ENCODE peak calls at places on chromosomes 2 and 18, in seven cellular contexts. X, V, D, J, Z, F and U are unnamed samples.

GRCh38 chr2:160967523-160967922 is 192.7 kb upstream of the TANK start:
- DNase-seq in Z (no peak), J (no peak), X (no peak), D (no peak), F (no peak), V (no peak), U (no peak)

GRCh38 chr2:109268916-109269315 is 139.9 kb downstream of the SH3RF3 start:
- DNase-seq in Z (no peak), X (no peak), F (no peak), D (no peak), J (no peak), V (no peak), U (no peak)

GRCh38 chr18:7575465-7576026 is 8.4 kb downstream of the PTPRM start:
- DNase-seq in Z (no peak), F (no peak), V (no peak), X (no peak), D (no peak), J (no peak), U (no peak)

GRCh38 chr2:118430510-118431187 is 342.4 kb downstream of the INSIG2 start:
- DNase-seq in J (no peak), D (no peak), F (no peak), X (no peak), Z (no peak), V (no peak), U (no peak)

GRCh38 chr18:43620936-43621335 is 343.6 kb upstream of the SYT4 start:
- DNase-seq in X (no peak), V (no peak), Z (no peak), D (no peak), J (no peak), F (no peak), U (no peak)

GRCh38 chr18:73805991-73806390 is 341.6 kb downstream of the FBXO15 start:
- DNase-seq in D (no peak), F (no peak), J (no peak), Z (no peak), V (no peak), X (no peak), U (no peak)

GRCh38 chr2:238039151-238039550 is 21.6 kb upstream of the SCLY start:
- DNase-seq in X (no peak), V (no peak), J (no peak), Z (no peak), F (no peak), D (no peak), U (no peak)

GRCh38 chr18:24600076-24600654 is 139.7 kb downstream of the HRH4 start:
- DNase-seq in Z (no peak), J (peak; percentile 20), F (no peak), V (no peak), D (peak; percentile 21), X (no peak), U (peak; percentile 37)

GRCh38 chr2:238425979-238426567 is 654 bp upstream of the ASB1 start:
- DNase-seq in J (no peak), D (no peak), Z (no peak), V (no peak), F (no peak), X (no peak), U (no peak)

GRCh38 chr2:199923924-199924323 is 12.8 kb downstream of the C2orf69 start:
- DNase-seq in Z (no peak), J (no peak), F (no peak), V (no peak), X (no peak), D (no peak), U (no peak)

GRCh38 chr18:63868546-63868945 is 19.0 kb upstream of the SERPINB2 start:
- DNase-seq in X (no peak), V (no peak), Z (no peak), D (no peak), J (no peak), F (no peak), U (no peak)

GRCh38 chr2:51597086-51597485 is 565.2 kb upstream of the NRXN1 start:
- DNase-seq in D (no peak), Z (no peak), J (no peak), F (no peak), V (no peak), X (no peak), U (no peak)

GRCh38 chr2:120110507-120110906 is 97.6 kb downstream of the EPB41L5 start:
- DNase-seq in J (no peak), V (no peak), Z (no peak), D (no peak), F (peak; percentile 17), X (peak; percentile 25), U (no peak)

GRCh38 chr2:112585873-112586477 is 1.6 kb downstream of the CHCHD5 start:
- DNase-seq in F (no peak), Z (no peak), J (no peak), V (no peak), X (no peak), D (peak; percentile 23), U (no peak)

GRCh38 chr2:20446280-20446916 is 476 bp upstream of the RHOB start:
- DNase-seq in V (no peak), F (peak; percentile 39), X (peak; percentile 54), Z (no peak), D (no peak), J (no peak), U (no peak)

GRCh38 chr18:8835556-8835955 is 130.2 kb downstream of the MTCL1 start:
- DNase-seq in X (no peak), V (no peak), F (no peak), Z (no peak), J (peak; percentile 37), D (no peak), U (no peak)

GRCh38 chr2:62109554-62109953 is 86.4 kb upstream of the B3GNT2 start:
- DNase-seq in J (no peak), V (no peak), F (no peak), X (no peak), Z (no peak), D (no peak), U (no peak)

GRCh38 chr2:100875516-100876230 is 55.7 kb downstream of the NPAS2 start:
- DNase-seq in X (no peak), D (no peak), F (no peak), V (no peak), J (no peak), Z (no peak), U (no peak)

GRCh38 chr18:22057908-22058527 is 111.4 kb upstream of the GATA6 start:
- DNase-seq in X (no peak), D (peak; percentile 24), J (no peak), V (no peak), Z (no peak), F (no peak), U (no peak)

GRCh38 chr2:20065885-20066602 is 14.6 kb upstream of the LAPTM4A start:
- DNase-seq in Z (no peak), X (no peak), J (no peak), F (peak; percentile 53), D (peak; percentile 86), V (no peak), U (no peak)

GRCh38 chr2:191206613-191207471 is 38.4 kb upstream of the MYO1B start:
- DNase-seq in F (no peak), V (peak; percentile 38), Z (peak; percentile 32), X (no peak), J (no peak), D (no peak), U (no peak)

GRCh38 chr2:237431372-237431771 is 17.4 kb upstream of the COL6A3 start:
- DNase-seq in V (no peak), Z (no peak), F (no peak), D (no peak), X (no peak), J (peak; percentile 83), U (no peak)

GRCh38 chr2:25505630-25506029 is 163.9 kb upstream of the DNMT3A start:
- DNase-seq in X (no peak), Z (no peak), J (no peak), D (no peak), V (no peak), F (no peak), U (no peak)

GRCh38 chr18:11246883-11247282 is 97.5 kb upstream of the PIEZO2 start:
- DNase-seq in D (no peak), V (no peak), J (no peak), X (no peak), F (no peak), Z (no peak), U (no peak)

GRCh38 chr2:15950088-15950952 is 10.0 kb downstream of the MYCN start:
- DNase-seq in F (no peak), Z (no peak), V (no peak), X (no peak), J (no peak), D (no peak), U (no peak)

GRCh38 chr18:50277935-50278334 is 3.4 kb downstream of the MBD1 start:
- DNase-seq in Z (no peak), F (no peak), V (no peak), D (no peak), X (no peak), J (no peak), U (no peak)